ENCODE peak calls at places on chromosomes 6 and 20, in seven cellular contexts. One of them, this sample, is unnamed.

GRCh38 chr20:53547664-53548239 is 45.9 kb downstream of the ZNF217 start:
- DNase-seq in T-helper 2 cell: no peak
- DNase-seq in adipocyte: peak; percentile 81
- DNase-seq in DMS 273 treated with DMSO at 0.1 percent for 48 hours: peak; percentile 25
- DNase-seq in ovary: no peak
- DNase-seq in cardiac fibroblast: peak; percentile 79
- DNase-seq in CD8-positive, alpha-beta memory T cell: no peak
- DNase-seq in this sample: peak; percentile 74

GRCh38 chr6:129485746-129486145 is 224.2 kb downstream of the ARHGAP18 start:
- DNase-seq in ovary: no peak
- DNase-seq in CD8-positive, alpha-beta memory T cell: no peak
- DNase-seq in adipocyte: no peak
- DNase-seq in DMS 273 treated with DMSO at 0.1 percent for 48 hours: no peak
- DNase-seq in T-helper 2 cell: no peak
- DNase-seq in cardiac fibroblast: no peak
- DNase-seq in this sample: no peak

GRCh38 chr6:72974276-72974675 is 251.0 kb downstream of the KHDC1L start:
- DNase-seq in ovary: no peak
- DNase-seq in DMS 273 treated with DMSO at 0.1 percent for 48 hours: no peak
- DNase-seq in CD8-positive, alpha-beta memory T cell: no peak
- DNase-seq in T-helper 2 cell: no peak
- DNase-seq in adipocyte: no peak
- DNase-seq in cardiac fibroblast: no peak
- DNase-seq in this sample: peak; percentile 41

GRCh38 chr6:135183532-135184440 is 2.7 kb downstream of the MYB start:
- DNase-seq in ovary: no peak
- DNase-seq in adipocyte: peak; percentile 43
- DNase-seq in T-helper 2 cell: peak; percentile 47
- DNase-seq in cardiac fibroblast: peak; percentile 64
- DNase-seq in CD8-positive, alpha-beta memory T cell: peak; percentile 49
- DNase-seq in DMS 273 treated with DMSO at 0.1 percent for 48 hours: no peak
- DNase-seq in this sample: no peak

GRCh38 chr20:48538856-48539255 is 288.9 kb downstream of the PREX1 start:
- DNase-seq in CD8-positive, alpha-beta memory T cell: no peak
- DNase-seq in DMS 273 treated with DMSO at 0.1 percent for 48 hours: no peak
- DNase-seq in adipocyte: no peak
- DNase-seq in T-helper 2 cell: no peak
- DNase-seq in cardiac fibroblast: no peak
- DNase-seq in ovary: no peak
- DNase-seq in this sample: no peak

GRCh38 chr20:54407446-54407845 is 67.9 kb upstream of the DOK5 start:
- DNase-seq in adipocyte: no peak
- DNase-seq in T-helper 2 cell: no peak
- DNase-seq in CD8-positive, alpha-beta memory T cell: no peak
- DNase-seq in DMS 273 treated with DMSO at 0.1 percent for 48 hours: no peak
- DNase-seq in ovary: no peak
- DNase-seq in cardiac fibroblast: no peak
- DNase-seq in this sample: no peak

GRCh38 chr20:914727-915498 is 1.2 kb downstream of the ANGPT4 start:
- DNase-seq in adipocyte: no peak
- DNase-seq in DMS 273 treated with DMSO at 0.1 percent for 48 hours: no peak
- DNase-seq in T-helper 2 cell: no peak
- DNase-seq in ovary: no peak
- DNase-seq in cardiac fibroblast: no peak
- DNase-seq in CD8-positive, alpha-beta memory T cell: no peak
- DNase-seq in this sample: no peak

GRCh38 chr20:63835031-63835858 is 4.2 kb upstream of the ZBTB46 start:
- DNase-seq in CD8-positive, alpha-beta memory T cell: no peak
- DNase-seq in ovary: peak; percentile 96
- DNase-seq in cardiac fibroblast: peak; percentile 97
- DNase-seq in T-helper 2 cell: no peak
- DNase-seq in adipocyte: peak; percentile 92
- DNase-seq in DMS 273 treated with DMSO at 0.1 percent for 48 hours: peak; percentile 98
- DNase-seq in this sample: peak; percentile 87

GRCh38 chr20:63183422-63184146 is 32.3 kb downstream of the YTHDF1 start:
- DNase-seq in CD8-positive, alpha-beta memory T cell: peak; percentile 35
- DNase-seq in T-helper 2 cell: peak; percentile 13
- DNase-seq in ovary: peak; percentile 57
- DNase-seq in DMS 273 treated with DMSO at 0.1 percent for 48 hours: no peak
- DNase-seq in adipocyte: peak; percentile 45
- DNase-seq in cardiac fibroblast: peak; percentile 38
- DNase-seq in this sample: no peak

GRCh38 chr6:119523546-119523945 is 174.0 kb upstream of the MAN1A1 start:
- DNase-seq in CD8-positive, alpha-beta memory T cell: no peak
- DNase-seq in DMS 273 treated with DMSO at 0.1 percent for 48 hours: no peak
- DNase-seq in adipocyte: no peak
- DNase-seq in ovary: no peak
- DNase-seq in T-helper 2 cell: no peak
- DNase-seq in cardiac fibroblast: no peak
- DNase-seq in this sample: no peak

GRCh38 chr20:44706371-44707258 is 8.6 kb upstream of the CCN5 start:
- DNase-seq in adipocyte: peak; percentile 81
- DNase-seq in ovary: no peak
- DNase-seq in DMS 273 treated with DMSO at 0.1 percent for 48 hours: no peak
- DNase-seq in CD8-positive, alpha-beta memory T cell: no peak
- DNase-seq in cardiac fibroblast: peak; percentile 55
- DNase-seq in T-helper 2 cell: no peak
- DNase-seq in this sample: no peak

GRCh38 chr6:129099696-129100095 is 216.8 kb downstream of the LAMA2 start:
- DNase-seq in T-helper 2 cell: no peak
- DNase-seq in DMS 273 treated with DMSO at 0.1 percent for 48 hours: no peak
- DNase-seq in adipocyte: no peak
- DNase-seq in CD8-positive, alpha-beta memory T cell: no peak
- DNase-seq in cardiac fibroblast: no peak
- DNase-seq in ovary: no peak
- DNase-seq in this sample: no peak

GRCh38 chr6:88662163-88662580 is 301.2 kb downstream of the RNGTT start:
- DNase-seq in T-helper 2 cell: no peak
- DNase-seq in adipocyte: no peak
- DNase-seq in DMS 273 treated with DMSO at 0.1 percent for 48 hours: no peak
- DNase-seq in cardiac fibroblast: no peak
- DNase-seq in CD8-positive, alpha-beta memory T cell: no peak
- DNase-seq in ovary: no peak
- DNase-seq in this sample: no peak

GRCh38 chr6:166512567-166512966 is 73.9 kb downstream of the RAMACL start:
- DNase-seq in T-helper 2 cell: peak; percentile 49
- DNase-seq in DMS 273 treated with DMSO at 0.1 percent for 48 hours: no peak
- DNase-seq in adipocyte: no peak
- DNase-seq in ovary: no peak
- DNase-seq in cardiac fibroblast: no peak
- DNase-seq in CD8-positive, alpha-beta memory T cell: peak; percentile 40
- DNase-seq in this sample: no peak

GRCh38 chr6:9801255-9801757 is 613.6 kb downstream of the TFAP2A start:
- DNase-seq in DMS 273 treated with DMSO at 0.1 percent for 48 hours: no peak
- DNase-seq in ovary: no peak
- DNase-seq in CD8-positive, alpha-beta memory T cell: no peak
- DNase-seq in T-helper 2 cell: no peak
- DNase-seq in cardiac fibroblast: no peak
- DNase-seq in adipocyte: no peak
- DNase-seq in this sample: no peak

GRCh38 chr6:139145661-139146060 is 10.8 kb downstream of the HECA start:
- DNase-seq in adipocyte: no peak
- DNase-seq in DMS 273 treated with DMSO at 0.1 percent for 48 hours: no peak
- DNase-seq in ovary: no peak
- DNase-seq in T-helper 2 cell: no peak
- DNase-seq in CD8-positive, alpha-beta memory T cell: no peak
- DNase-seq in cardiac fibroblast: no peak
- DNase-seq in this sample: no peak

GRCh38 chr20:63694596-63695418 is 1.6 kb upstream of the TNFRSF6B start:
- DNase-seq in ovary: peak; percentile 44
- DNase-seq in cardiac fibroblast: no peak
- DNase-seq in T-helper 2 cell: no peak
- DNase-seq in CD8-positive, alpha-beta memory T cell: no peak
- DNase-seq in adipocyte: no peak
- DNase-seq in DMS 273 treated with DMSO at 0.1 percent for 48 hours: no peak
- DNase-seq in this sample: no peak

GRCh38 chr20:47865912-47866311 is 80.6 kb upstream of the SULF2 start:
- DNase-seq in CD8-positive, alpha-beta memory T cell: no peak
- DNase-seq in T-helper 2 cell: no peak
- DNase-seq in ovary: no peak
- DNase-seq in adipocyte: no peak
- DNase-seq in cardiac fibroblast: no peak
- DNase-seq in DMS 273 treated with DMSO at 0.1 percent for 48 hours: no peak
- DNase-seq in this sample: no peak

GRCh38 chr20:49883246-49883802 is 32.0 kb downstream of the SPATA2 start:
- DNase-seq in CD8-positive, alpha-beta memory T cell: no peak
- DNase-seq in ovary: no peak
- DNase-seq in DMS 273 treated with DMSO at 0.1 percent for 48 hours: no peak
- DNase-seq in T-helper 2 cell: no peak
- DNase-seq in cardiac fibroblast: no peak
- DNase-seq in adipocyte: no peak
- DNase-seq in this sample: no peak

GRCh38 chr6:45541934-45542333 is 164.2 kb upstream of the SUPT3H start:
- DNase-seq in cardiac fibroblast: no peak
- DNase-seq in CD8-positive, alpha-beta memory T cell: no peak
- DNase-seq in adipocyte: no peak
- DNase-seq in DMS 273 treated with DMSO at 0.1 percent for 48 hours: no peak
- DNase-seq in ovary: no peak
- DNase-seq in T-helper 2 cell: no peak
- DNase-seq in this sample: no peak

GRCh38 chr6:131890091-131890490 is 61.1 kb downstream of the CCN2 start:
- DNase-seq in ovary: no peak
- DNase-seq in CD8-positive, alpha-beta memory T cell: no peak
- DNase-seq in adipocyte: no peak
- DNase-seq in cardiac fibroblast: no peak
- DNase-seq in DMS 273 treated with DMSO at 0.1 percent for 48 hours: no peak
- DNase-seq in T-helper 2 cell: no peak
- DNase-seq in this sample: no peak

GRCh38 chr20:46348231-46348803 is 40.0 kb upstream of the CDH22 start:
- DNase-seq in DMS 273 treated with DMSO at 0.1 percent for 48 hours: peak; percentile 49
- DNase-seq in ovary: peak; percentile 69
- DNase-seq in cardiac fibroblast: peak; percentile 19
- DNase-seq in T-helper 2 cell: no peak
- DNase-seq in adipocyte: peak; percentile 23
- DNase-seq in CD8-positive, alpha-beta memory T cell: no peak
- DNase-seq in this sample: peak; percentile 48

GRCh38 chr6:137407816-137408215 is 86.4 kb downstream of the OLIG3 start:
- DNase-seq in T-helper 2 cell: no peak
- DNase-seq in CD8-positive, alpha-beta memory T cell: no peak
- DNase-seq in DMS 273 treated with DMSO at 0.1 percent for 48 hours: no peak
- DNase-seq in adipocyte: no peak
- DNase-seq in cardiac fibroblast: no peak
- DNase-seq in ovary: no peak
- DNase-seq in this sample: no peak

GRCh38 chr20:53870426-53871199 is 199.8 kb downstream of the BCAS1 start:
- DNase-seq in T-helper 2 cell: no peak
- DNase-seq in ovary: no peak
- DNase-seq in DMS 273 treated with DMSO at 0.1 percent for 48 hours: no peak
- DNase-seq in adipocyte: no peak
- DNase-seq in CD8-positive, alpha-beta memory T cell: no peak
- DNase-seq in cardiac fibroblast: no peak
- DNase-seq in this sample: no peak

GRCh38 chr20:45872626-45873025 is 8.4 kb upstream of the ZSWIM1 start:
- DNase-seq in ovary: no peak
- DNase-seq in cardiac fibroblast: no peak
- DNase-seq in T-helper 2 cell: no peak
- DNase-seq in adipocyte: no peak
- DNase-seq in CD8-positive, alpha-beta memory T cell: no peak
- DNase-seq in DMS 273 treated with DMSO at 0.1 percent for 48 hours: no peak
- DNase-seq in this sample: no peak

GRCh38 chr20:15475483-15475882 is 1097.8 kb downstream of the KIF16B start:
- DNase-seq in T-helper 2 cell: no peak
- DNase-seq in adipocyte: no peak
- DNase-seq in DMS 273 treated with DMSO at 0.1 percent for 48 hours: peak; percentile 9
- DNase-seq in ovary: no peak
- DNase-seq in CD8-positive, alpha-beta memory T cell: no peak
- DNase-seq in cardiac fibroblast: no peak
- DNase-seq in this sample: peak; percentile 19

GRCh38 chr6:91149914-91150674 is 563.2 kb upstream of the MAP3K7 start:
- DNase-seq in T-helper 2 cell: no peak
- DNase-seq in CD8-positive, alpha-beta memory T cell: no peak
- DNase-seq in ovary: no peak
- DNase-seq in cardiac fibroblast: no peak
- DNase-seq in adipocyte: no peak
- DNase-seq in DMS 273 treated with DMSO at 0.1 percent for 48 hours: no peak
- DNase-seq in this sample: no peak

GRCh38 chr6:1767481-1768246 is 157.9 kb downstream of the FOXC1 start:
- DNase-seq in adipocyte: peak; percentile 93
- DNase-seq in ovary: no peak
- DNase-seq in T-helper 2 cell: no peak
- DNase-seq in DMS 273 treated with DMSO at 0.1 percent for 48 hours: no peak
- DNase-seq in cardiac fibroblast: peak; percentile 71
- DNase-seq in CD8-positive, alpha-beta memory T cell: no peak
- DNase-seq in this sample: no peak

GRCh38 chr6:41177287-41177686 is 14.4 kb upstream of the TREM2 start:
- DNase-seq in T-helper 2 cell: no peak
- DNase-seq in DMS 273 treated with DMSO at 0.1 percent for 48 hours: no peak
- DNase-seq in adipocyte: no peak
- DNase-seq in cardiac fibroblast: no peak
- DNase-seq in ovary: no peak
- DNase-seq in CD8-positive, alpha-beta memory T cell: no peak
- DNase-seq in this sample: no peak

GRCh38 chr6:30463651-30464618 is 25.4 kb upstream of the HLA-E start:
- DNase-seq in adipocyte: no peak
- DNase-seq in CD8-positive, alpha-beta memory T cell: peak; percentile 72
- DNase-seq in cardiac fibroblast: peak; percentile 23
- DNase-seq in DMS 273 treated with DMSO at 0.1 percent for 48 hours: no peak
- DNase-seq in ovary: peak; percentile 40
- DNase-seq in T-helper 2 cell: peak; percentile 74
- DNase-seq in this sample: no peak

GRCh38 chr6:19463250-19463649 is 373.9 kb upstream of the ID4 start:
- DNase-seq in ovary: no peak
- DNase-seq in adipocyte: no peak
- DNase-seq in CD8-positive, alpha-beta memory T cell: no peak
- DNase-seq in cardiac fibroblast: no peak
- DNase-seq in DMS 273 treated with DMSO at 0.1 percent for 48 hours: no peak
- DNase-seq in T-helper 2 cell: no peak
- DNase-seq in this sample: no peak

GRCh38 chr20:25222461-25223178 is 25.3 kb upstream of the PYGB start:
- DNase-seq in CD8-positive, alpha-beta memory T cell: no peak
- DNase-seq in cardiac fibroblast: no peak
- DNase-seq in ovary: no peak
- DNase-seq in adipocyte: no peak
- DNase-seq in DMS 273 treated with DMSO at 0.1 percent for 48 hours: no peak
- DNase-seq in T-helper 2 cell: no peak
- DNase-seq in this sample: no peak

GRCh38 chr6:33988121-33989015 is 157.5 kb downstream of the GRM4 start:
- DNase-seq in adipocyte: no peak
- DNase-seq in CD8-positive, alpha-beta memory T cell: no peak
- DNase-seq in T-helper 2 cell: no peak
- DNase-seq in cardiac fibroblast: no peak
- DNase-seq in DMS 273 treated with DMSO at 0.1 percent for 48 hours: no peak
- DNase-seq in ovary: no peak
- DNase-seq in this sample: no peak

GRCh38 chr6:31009731-31010130 is 543 bp upstream of the MUC22 start:
- DNase-seq in adipocyte: no peak
- DNase-seq in DMS 273 treated with DMSO at 0.1 percent for 48 hours: no peak
- DNase-seq in CD8-positive, alpha-beta memory T cell: no peak
- DNase-seq in T-helper 2 cell: no peak
- DNase-seq in ovary: no peak
- DNase-seq in cardiac fibroblast: peak; percentile 5
- DNase-seq in this sample: no peak

GRCh38 chr6:80143312-80143960 is 37.0 kb downstream of the BCKDHB start:
- DNase-seq in ovary: peak; percentile 62
- DNase-seq in cardiac fibroblast: peak; percentile 94
- DNase-seq in DMS 273 treated with DMSO at 0.1 percent for 48 hours: no peak
- DNase-seq in CD8-positive, alpha-beta memory T cell: no peak
- DNase-seq in T-helper 2 cell: no peak
- DNase-seq in adipocyte: peak; percentile 94
- DNase-seq in this sample: no peak

This sample was measured in NCI-H1694.